ENCODE peak calls at places on chromosomes 13 and 19, in eight cellular contexts. One of them, this sample, is unnamed.

GRCh38 chr13:40505196-40505595 is 161.2 kb downstream of the FOXO1 start:
- DNase-seq in left ventricle myocardium superior: no peak
- DNase-seq in NCI-H187: no peak
- DNase-seq in activated CD4-positive, CD25-positive, alpha-beta regulatory T cell: no peak
- DNase-seq in left cardiac atrium: no peak
- DNase-seq in cardiac muscle cell: no peak
- DNase-seq in stimulated activated CD4-positive, alpha-beta T cell treated with anti-CD3 and anti-CD28 coated beads, Interleukin-12 subunit alpha, Interleukin-12 subunit beta, amount 100 ng/mL, for 4 hours: no peak
- DNase-seq in left lung: no peak
- DNase-seq in this sample: no peak

GRCh38 chr13:64912141-64912540 is 2318.0 kb downstream of the PCDH9 start:
- DNase-seq in left ventricle myocardium superior: no peak
- DNase-seq in left cardiac atrium: no peak
- DNase-seq in stimulated activated CD4-positive, alpha-beta T cell treated with anti-CD3 and anti-CD28 coated beads, Interleukin-12 subunit alpha, Interleukin-12 subunit beta, amount 100 ng/mL, for 4 hours: no peak
- DNase-seq in cardiac muscle cell: no peak
- DNase-seq in left lung: no peak
- DNase-seq in activated CD4-positive, CD25-positive, alpha-beta regulatory T cell: no peak
- DNase-seq in NCI-H187: no peak
- DNase-seq in this sample: no peak

GRCh38 chr13:98103942-98104880 is 38.7 kb upstream of the FARP1 start:
- DNase-seq in cardiac muscle cell: no peak
- DNase-seq in left cardiac atrium: no peak
- DNase-seq in left lung: no peak
- DNase-seq in activated CD4-positive, CD25-positive, alpha-beta regulatory T cell: no peak
- DNase-seq in stimulated activated CD4-positive, alpha-beta T cell treated with anti-CD3 and anti-CD28 coated beads, Interleukin-12 subunit alpha, Interleukin-12 subunit beta, amount 100 ng/mL, for 4 hours: no peak
- DNase-seq in left ventricle myocardium superior: no peak
- DNase-seq in NCI-H187: no peak
- DNase-seq in this sample: no peak

GRCh38 chr13:97266734-97267417 is 44.7 kb downstream of the MBNL2 start:
- DNase-seq in stimulated activated CD4-positive, alpha-beta T cell treated with anti-CD3 and anti-CD28 coated beads, Interleukin-12 subunit alpha, Interleukin-12 subunit beta, amount 100 ng/mL, for 4 hours: no peak
- DNase-seq in NCI-H187: no peak
- DNase-seq in left cardiac atrium: no peak
- DNase-seq in left lung: no peak
- DNase-seq in cardiac muscle cell: no peak
- DNase-seq in activated CD4-positive, CD25-positive, alpha-beta regulatory T cell: no peak
- DNase-seq in left ventricle myocardium superior: no peak
- DNase-seq in this sample: no peak

GRCh38 chr19:30669329-30670010 is 297.3 kb downstream of the ZNF536 start:
- DNase-seq in left cardiac atrium: peak
- DNase-seq in left ventricle myocardium superior: peak
- DNase-seq in activated CD4-positive, CD25-positive, alpha-beta regulatory T cell: peak
- DNase-seq in stimulated activated CD4-positive, alpha-beta T cell treated with anti-CD3 and anti-CD28 coated beads, Interleukin-12 subunit alpha, Interleukin-12 subunit beta, amount 100 ng/mL, for 4 hours: peak
- DNase-seq in NCI-H187: no peak
- DNase-seq in cardiac muscle cell: peak
- DNase-seq in left lung: peak
- DNase-seq in this sample: peak

GRCh38 chr19:18387395-18387794 is 1.4 kb downstream of the GDF15 start:
- DNase-seq in left ventricle myocardium superior: no peak
- DNase-seq in left lung: no peak
- DNase-seq in activated CD4-positive, CD25-positive, alpha-beta regulatory T cell: no peak
- DNase-seq in left cardiac atrium: no peak
- DNase-seq in NCI-H187: no peak
- DNase-seq in stimulated activated CD4-positive, alpha-beta T cell treated with anti-CD3 and anti-CD28 coated beads, Interleukin-12 subunit alpha, Interleukin-12 subunit beta, amount 100 ng/mL, for 4 hours: no peak
- DNase-seq in cardiac muscle cell: no peak
- DNase-seq in this sample: no peak

GRCh38 chr13:45224181-45224580 is 23.3 kb upstream of the KCTD4 start:
- DNase-seq in activated CD4-positive, CD25-positive, alpha-beta regulatory T cell: no peak
- DNase-seq in left cardiac atrium: no peak
- DNase-seq in NCI-H187: no peak
- DNase-seq in cardiac muscle cell: no peak
- DNase-seq in left ventricle myocardium superior: no peak
- DNase-seq in stimulated activated CD4-positive, alpha-beta T cell treated with anti-CD3 and anti-CD28 coated beads, Interleukin-12 subunit alpha, Interleukin-12 subunit beta, amount 100 ng/mL, for 4 hours: no peak
- DNase-seq in left lung: no peak
- DNase-seq in this sample: no peak

GRCh38 chr13:85528578-85529215 is 270.5 kb downstream of the SLITRK6 start:
- DNase-seq in stimulated activated CD4-positive, alpha-beta T cell treated with anti-CD3 and anti-CD28 coated beads, Interleukin-12 subunit alpha, Interleukin-12 subunit beta, amount 100 ng/mL, for 4 hours: no peak
- DNase-seq in left cardiac atrium: no peak
- DNase-seq in activated CD4-positive, CD25-positive, alpha-beta regulatory T cell: no peak
- DNase-seq in NCI-H187: no peak
- DNase-seq in left lung: no peak
- DNase-seq in cardiac muscle cell: no peak
- DNase-seq in left ventricle myocardium superior: no peak
- DNase-seq in this sample: no peak

GRCh38 chr19:19587776-19588175 is 30.7 kb downstream of the PBX4 start:
- DNase-seq in left cardiac atrium: no peak
- DNase-seq in left lung: peak
- DNase-seq in activated CD4-positive, CD25-positive, alpha-beta regulatory T cell: no peak
- DNase-seq in stimulated activated CD4-positive, alpha-beta T cell treated with anti-CD3 and anti-CD28 coated beads, Interleukin-12 subunit alpha, Interleukin-12 subunit beta, amount 100 ng/mL, for 4 hours: no peak
- DNase-seq in left ventricle myocardium superior: no peak
- DNase-seq in cardiac muscle cell: no peak
- DNase-seq in NCI-H187: no peak
- DNase-seq in this sample: no peak

GRCh38 chr13:42894765-42895181 is 97.3 kb downstream of the EPSTI1 start:
- DNase-seq in activated CD4-positive, CD25-positive, alpha-beta regulatory T cell: no peak
- DNase-seq in stimulated activated CD4-positive, alpha-beta T cell treated with anti-CD3 and anti-CD28 coated beads, Interleukin-12 subunit alpha, Interleukin-12 subunit beta, amount 100 ng/mL, for 4 hours: no peak
- DNase-seq in left lung: no peak
- DNase-seq in cardiac muscle cell: no peak
- DNase-seq in left ventricle myocardium superior: no peak
- DNase-seq in left cardiac atrium: peak
- DNase-seq in NCI-H187: no peak
- DNase-seq in this sample: peak

GRCh38 chr19:18160792-18161690 is 8.1 kb downstream of the PIK3R2 start:
- DNase-seq in activated CD4-positive, CD25-positive, alpha-beta regulatory T cell: peak
- DNase-seq in left lung: peak
- DNase-seq in left ventricle myocardium superior: peak
- DNase-seq in cardiac muscle cell: peak
- DNase-seq in left cardiac atrium: peak
- DNase-seq in NCI-H187: no peak
- DNase-seq in stimulated activated CD4-positive, alpha-beta T cell treated with anti-CD3 and anti-CD28 coated beads, Interleukin-12 subunit alpha, Interleukin-12 subunit beta, amount 100 ng/mL, for 4 hours: peak
- DNase-seq in this sample: peak

GRCh38 chr13:41056996-41057711 is 4.2 kb upstream of the WBP4 start:
- DNase-seq in cardiac muscle cell: no peak
- DNase-seq in left lung: no peak
- DNase-seq in left cardiac atrium: no peak
- DNase-seq in left ventricle myocardium superior: no peak
- DNase-seq in activated CD4-positive, CD25-positive, alpha-beta regulatory T cell: no peak
- DNase-seq in NCI-H187: no peak
- DNase-seq in stimulated activated CD4-positive, alpha-beta T cell treated with anti-CD3 and anti-CD28 coated beads, Interleukin-12 subunit alpha, Interleukin-12 subunit beta, amount 100 ng/mL, for 4 hours: no peak
- DNase-seq in this sample: no peak

GRCh38 chr19:56566904-56567273 is 379 bp upstream of the ZNF470 start:
- DNase-seq in left ventricle myocardium superior: peak
- DNase-seq in activated CD4-positive, CD25-positive, alpha-beta regulatory T cell: peak
- DNase-seq in left cardiac atrium: peak
- DNase-seq in left lung: peak
- DNase-seq in cardiac muscle cell: no peak
- DNase-seq in stimulated activated CD4-positive, alpha-beta T cell treated with anti-CD3 and anti-CD28 coated beads, Interleukin-12 subunit alpha, Interleukin-12 subunit beta, amount 100 ng/mL, for 4 hours: peak
- DNase-seq in NCI-H187: no peak
- DNase-seq in this sample: peak

GRCh38 chr19:54107876-54108490 is 5.3 kb downstream of the NDUFA3 start:
- DNase-seq in left ventricle myocardium superior: no peak
- DNase-seq in cardiac muscle cell: no peak
- DNase-seq in NCI-H187: no peak
- DNase-seq in stimulated activated CD4-positive, alpha-beta T cell treated with anti-CD3 and anti-CD28 coated beads, Interleukin-12 subunit alpha, Interleukin-12 subunit beta, amount 100 ng/mL, for 4 hours: no peak
- DNase-seq in left lung: no peak
- DNase-seq in activated CD4-positive, CD25-positive, alpha-beta regulatory T cell: no peak
- DNase-seq in left cardiac atrium: no peak
- DNase-seq in this sample: no peak

GRCh38 chr13:113748101-113748861 is 10.7 kb upstream of the TMEM255B start:
- DNase-seq in cardiac muscle cell: no peak
- DNase-seq in stimulated activated CD4-positive, alpha-beta T cell treated with anti-CD3 and anti-CD28 coated beads, Interleukin-12 subunit alpha, Interleukin-12 subunit beta, amount 100 ng/mL, for 4 hours: no peak
- DNase-seq in NCI-H187: no peak
- DNase-seq in left ventricle myocardium superior: peak
- DNase-seq in activated CD4-positive, CD25-positive, alpha-beta regulatory T cell: no peak
- DNase-seq in left cardiac atrium: peak
- DNase-seq in left lung: peak
- DNase-seq in this sample: no peak

GRCh38 chr13:21330126-21330861 is 128.8 kb downstream of the ZDHHC20 start:
- DNase-seq in cardiac muscle cell: no peak
- DNase-seq in activated CD4-positive, CD25-positive, alpha-beta regulatory T cell: no peak
- DNase-seq in NCI-H187: no peak
- DNase-seq in stimulated activated CD4-positive, alpha-beta T cell treated with anti-CD3 and anti-CD28 coated beads, Interleukin-12 subunit alpha, Interleukin-12 subunit beta, amount 100 ng/mL, for 4 hours: no peak
- DNase-seq in left ventricle myocardium superior: no peak
- DNase-seq in left cardiac atrium: no peak
- DNase-seq in left lung: no peak
- DNase-seq in this sample: no peak

GRCh38 chr13:33169273-33169980 is 116.1 kb downstream of the STARD13 start:
- DNase-seq in cardiac muscle cell: no peak
- DNase-seq in left lung: no peak
- DNase-seq in left cardiac atrium: no peak
- DNase-seq in NCI-H187: no peak
- DNase-seq in activated CD4-positive, CD25-positive, alpha-beta regulatory T cell: no peak
- DNase-seq in left ventricle myocardium superior: no peak
- DNase-seq in stimulated activated CD4-positive, alpha-beta T cell treated with anti-CD3 and anti-CD28 coated beads, Interleukin-12 subunit alpha, Interleukin-12 subunit beta, amount 100 ng/mL, for 4 hours: no peak
- DNase-seq in this sample: no peak

GRCh38 chr19:29806098-29806866 is 5.5 kb upstream of the CCNE1 start:
- DNase-seq in cardiac muscle cell: peak
- DNase-seq in activated CD4-positive, CD25-positive, alpha-beta regulatory T cell: no peak
- DNase-seq in left ventricle myocardium superior: peak
- DNase-seq in left cardiac atrium: peak
- DNase-seq in stimulated activated CD4-positive, alpha-beta T cell treated with anti-CD3 and anti-CD28 coated beads, Interleukin-12 subunit alpha, Interleukin-12 subunit beta, amount 100 ng/mL, for 4 hours: no peak
- DNase-seq in NCI-H187: no peak
- DNase-seq in left lung: no peak
- DNase-seq in this sample: peak

GRCh38 chr19:28610731-28611130 is 602.2 kb downstream of the UQCRFS1 start:
- DNase-seq in activated CD4-positive, CD25-positive, alpha-beta regulatory T cell: no peak
- DNase-seq in left ventricle myocardium superior: no peak
- DNase-seq in stimulated activated CD4-positive, alpha-beta T cell treated with anti-CD3 and anti-CD28 coated beads, Interleukin-12 subunit alpha, Interleukin-12 subunit beta, amount 100 ng/mL, for 4 hours: no peak
- DNase-seq in NCI-H187: no peak
- DNase-seq in left lung: no peak
- DNase-seq in cardiac muscle cell: no peak
- DNase-seq in left cardiac atrium: no peak
- DNase-seq in this sample: no peak

GRCh38 chr19:57903298-57904174 is 12.9 kb downstream of the ZNF417 start:
- DNase-seq in activated CD4-positive, CD25-positive, alpha-beta regulatory T cell: no peak
- DNase-seq in NCI-H187: no peak
- DNase-seq in left ventricle myocardium superior: no peak
- DNase-seq in stimulated activated CD4-positive, alpha-beta T cell treated with anti-CD3 and anti-CD28 coated beads, Interleukin-12 subunit alpha, Interleukin-12 subunit beta, amount 100 ng/mL, for 4 hours: no peak
- DNase-seq in left lung: no peak
- DNase-seq in cardiac muscle cell: peak
- DNase-seq in left cardiac atrium: no peak
- DNase-seq in this sample: no peak

GRCh38 chr19:40519352-40520322 is 52.8 kb downstream of the SPTBN4 start:
- DNase-seq in left ventricle myocardium superior: peak
- DNase-seq in cardiac muscle cell: no peak
- DNase-seq in left lung: peak
- DNase-seq in stimulated activated CD4-positive, alpha-beta T cell treated with anti-CD3 and anti-CD28 coated beads, Interleukin-12 subunit alpha, Interleukin-12 subunit beta, amount 100 ng/mL, for 4 hours: no peak
- DNase-seq in left cardiac atrium: no peak
- DNase-seq in activated CD4-positive, CD25-positive, alpha-beta regulatory T cell: no peak
- DNase-seq in NCI-H187: no peak
- DNase-seq in this sample: no peak

GRCh38 chr13:106348032-106348431 is 187.4 kb downstream of the EFNB2 start:
- DNase-seq in cardiac muscle cell: peak
- DNase-seq in NCI-H187: no peak
- DNase-seq in left lung: no peak
- DNase-seq in left ventricle myocardium superior: no peak
- DNase-seq in activated CD4-positive, CD25-positive, alpha-beta regulatory T cell: no peak
- DNase-seq in left cardiac atrium: no peak
- DNase-seq in stimulated activated CD4-positive, alpha-beta T cell treated with anti-CD3 and anti-CD28 coated beads, Interleukin-12 subunit alpha, Interleukin-12 subunit beta, amount 100 ng/mL, for 4 hours: no peak
- DNase-seq in this sample: no peak

GRCh38 chr19:11224429-11224828 is 15.0 kb upstream of the ANGPTL8 start:
- DNase-seq in stimulated activated CD4-positive, alpha-beta T cell treated with anti-CD3 and anti-CD28 coated beads, Interleukin-12 subunit alpha, Interleukin-12 subunit beta, amount 100 ng/mL, for 4 hours: no peak
- DNase-seq in left ventricle myocardium superior: no peak
- DNase-seq in left lung: no peak
- DNase-seq in activated CD4-positive, CD25-positive, alpha-beta regulatory T cell: no peak
- DNase-seq in left cardiac atrium: no peak
- DNase-seq in NCI-H187: no peak
- DNase-seq in cardiac muscle cell: no peak
- DNase-seq in this sample: no peak

GRCh38 chr19:33133438-33134031 is 1.6 kb downstream of the WDR88 start:
- DNase-seq in activated CD4-positive, CD25-positive, alpha-beta regulatory T cell: no peak
- DNase-seq in left cardiac atrium: no peak
- DNase-seq in left lung: no peak
- DNase-seq in cardiac muscle cell: no peak
- DNase-seq in NCI-H187: no peak
- DNase-seq in stimulated activated CD4-positive, alpha-beta T cell treated with anti-CD3 and anti-CD28 coated beads, Interleukin-12 subunit alpha, Interleukin-12 subunit beta, amount 100 ng/mL, for 4 hours: no peak
- DNase-seq in left ventricle myocardium superior: no peak
- DNase-seq in this sample: no peak

GRCh38 chr19:17953869-17954268 is 13.0 kb upstream of the KCNN1 start:
- DNase-seq in cardiac muscle cell: peak
- DNase-seq in NCI-H187: no peak
- DNase-seq in left lung: no peak
- DNase-seq in stimulated activated CD4-positive, alpha-beta T cell treated with anti-CD3 and anti-CD28 coated beads, Interleukin-12 subunit alpha, Interleukin-12 subunit beta, amount 100 ng/mL, for 4 hours: no peak
- DNase-seq in left ventricle myocardium superior: no peak
- DNase-seq in left cardiac atrium: no peak
- DNase-seq in activated CD4-positive, CD25-positive, alpha-beta regulatory T cell: no peak
- DNase-seq in this sample: no peak

GRCh38 chr19:35609881-35610353 is 2.6 kb upstream of the HAUS5 start:
- DNase-seq in left ventricle myocardium superior: no peak
- DNase-seq in stimulated activated CD4-positive, alpha-beta T cell treated with anti-CD3 and anti-CD28 coated beads, Interleukin-12 subunit alpha, Interleukin-12 subunit beta, amount 100 ng/mL, for 4 hours: no peak
- DNase-seq in left lung: no peak
- DNase-seq in activated CD4-positive, CD25-positive, alpha-beta regulatory T cell: no peak
- DNase-seq in cardiac muscle cell: no peak
- DNase-seq in NCI-H187: no peak
- DNase-seq in left cardiac atrium: no peak
- DNase-seq in this sample: no peak

GRCh38 chr19:7871280-7871529 is 3.0 kb downstream of the PRR36 start:
- DNase-seq in cardiac muscle cell: peak
- DNase-seq in stimulated activated CD4-positive, alpha-beta T cell treated with anti-CD3 and anti-CD28 coated beads, Interleukin-12 subunit alpha, Interleukin-12 subunit beta, amount 100 ng/mL, for 4 hours: no peak
- DNase-seq in NCI-H187: no peak
- DNase-seq in left ventricle myocardium superior: no peak
- DNase-seq in activated CD4-positive, CD25-positive, alpha-beta regulatory T cell: no peak
- DNase-seq in left lung: no peak
- DNase-seq in left cardiac atrium: no peak
- DNase-seq in this sample: no peak

GRCh38 chr19:16584825-16585801 is 12.9 kb upstream of the SLC35E1 start:
- DNase-seq in activated CD4-positive, CD25-positive, alpha-beta regulatory T cell: no peak
- DNase-seq in stimulated activated CD4-positive, alpha-beta T cell treated with anti-CD3 and anti-CD28 coated beads, Interleukin-12 subunit alpha, Interleukin-12 subunit beta, amount 100 ng/mL, for 4 hours: no peak
- DNase-seq in NCI-H187: no peak
- DNase-seq in left lung: peak
- DNase-seq in left cardiac atrium: no peak
- DNase-seq in left ventricle myocardium superior: no peak
- DNase-seq in cardiac muscle cell: no peak
- DNase-seq in this sample: no peak

GRCh38 chr19:51431124-51431523 is 13.7 kb upstream of the SIGLEC10 start:
- DNase-seq in NCI-H187: no peak
- DNase-seq in left ventricle myocardium superior: no peak
- DNase-seq in left cardiac atrium: no peak
- DNase-seq in activated CD4-positive, CD25-positive, alpha-beta regulatory T cell: no peak
- DNase-seq in left lung: no peak
- DNase-seq in cardiac muscle cell: no peak
- DNase-seq in stimulated activated CD4-positive, alpha-beta T cell treated with anti-CD3 and anti-CD28 coated beads, Interleukin-12 subunit alpha, Interleukin-12 subunit beta, amount 100 ng/mL, for 4 hours: no peak
- DNase-seq in this sample: no peak

GRCh38 chr13:30616927-30617314 is 799 bp upstream of the USPL1 start:
- DNase-seq in NCI-H187: peak
- DNase-seq in cardiac muscle cell: peak
- DNase-seq in activated CD4-positive, CD25-positive, alpha-beta regulatory T cell: no peak
- DNase-seq in left cardiac atrium: peak
- DNase-seq in left lung: no peak
- DNase-seq in left ventricle myocardium superior: peak
- DNase-seq in stimulated activated CD4-positive, alpha-beta T cell treated with anti-CD3 and anti-CD28 coated beads, Interleukin-12 subunit alpha, Interleukin-12 subunit beta, amount 100 ng/mL, for 4 hours: no peak
- DNase-seq in this sample: peak

GRCh38 chr13:33721719-33722118 is 96.2 kb upstream of the RFC3 start:
- DNase-seq in left ventricle myocardium superior: no peak
- DNase-seq in stimulated activated CD4-positive, alpha-beta T cell treated with anti-CD3 and anti-CD28 coated beads, Interleukin-12 subunit alpha, Interleukin-12 subunit beta, amount 100 ng/mL, for 4 hours: no peak
- DNase-seq in left lung: no peak
- DNase-seq in cardiac muscle cell: peak
- DNase-seq in left cardiac atrium: no peak
- DNase-seq in activated CD4-positive, CD25-positive, alpha-beta regulatory T cell: no peak
- DNase-seq in NCI-H187: no peak
- DNase-seq in this sample: no peak

GRCh38 chr13:78194904-78195639 is 276.4 kb upstream of the EDNRB start:
- DNase-seq in left ventricle myocardium superior: no peak
- DNase-seq in left lung: no peak
- DNase-seq in activated CD4-positive, CD25-positive, alpha-beta regulatory T cell: no peak
- DNase-seq in cardiac muscle cell: no peak
- DNase-seq in stimulated activated CD4-positive, alpha-beta T cell treated with anti-CD3 and anti-CD28 coated beads, Interleukin-12 subunit alpha, Interleukin-12 subunit beta, amount 100 ng/mL, for 4 hours: no peak
- DNase-seq in left cardiac atrium: no peak
- DNase-seq in NCI-H187: no peak
- DNase-seq in this sample: no peak

GRCh38 chr13:39451301-39451700 is 151.7 kb downstream of the LHFPL6 start:
- DNase-seq in left cardiac atrium: no peak
- DNase-seq in left ventricle myocardium superior: no peak
- DNase-seq in cardiac muscle cell: no peak
- DNase-seq in stimulated activated CD4-positive, alpha-beta T cell treated with anti-CD3 and anti-CD28 coated beads, Interleukin-12 subunit alpha, Interleukin-12 subunit beta, amount 100 ng/mL, for 4 hours: no peak
- DNase-seq in activated CD4-positive, CD25-positive, alpha-beta regulatory T cell: no peak
- DNase-seq in NCI-H187: no peak
- DNase-seq in left lung: no peak
- DNase-seq in this sample: no peak

GRCh38 chr19:33293255-33294057 is 8.9 kb downstream of the CEBPA start:
- DNase-seq in activated CD4-positive, CD25-positive, alpha-beta regulatory T cell: no peak
- DNase-seq in left cardiac atrium: no peak
- DNase-seq in NCI-H187: no peak
- DNase-seq in cardiac muscle cell: no peak
- DNase-seq in left ventricle myocardium superior: no peak
- DNase-seq in stimulated activated CD4-positive, alpha-beta T cell treated with anti-CD3 and anti-CD28 coated beads, Interleukin-12 subunit alpha, Interleukin-12 subunit beta, amount 100 ng/mL, for 4 hours: no peak
- DNase-seq in left lung: peak
- DNase-seq in this sample: peak